ENCODE peak calls at places on chromosomes 2 and 18, in six cellular contexts. One of them, this sample, is unnamed.

GRCh38 chr2:39718483-39718882 is 52.8 kb downstream of the TMEM178A start:
- DNase-seq in skeletal muscle cell: no peak
- DNase-seq in endothelial cell of umbilical vein: no peak
- DNase-seq in foreskin keratinocyte: no peak
- DNase-seq in lung microvascular endothelial cell: no peak
- DNase-seq in progenitor cell of endocrine pancreas: no peak
- DNase-seq in this sample: no peak

GRCh38 chr2:176178807-176179271 is 9.6 kb upstream of the HOXD1 start:
- DNase-seq in foreskin keratinocyte: peak
- DNase-seq in progenitor cell of endocrine pancreas: no peak
- DNase-seq in lung microvascular endothelial cell: peak
- DNase-seq in skeletal muscle cell: no peak
- DNase-seq in endothelial cell of umbilical vein: peak
- DNase-seq in this sample: peak

GRCh38 chr2:188292446-188293239 is 969 bp downstream of the GULP1 start:
- DNase-seq in skeletal muscle cell: peak
- DNase-seq in foreskin keratinocyte: peak
- DNase-seq in lung microvascular endothelial cell: peak
- DNase-seq in progenitor cell of endocrine pancreas: peak
- DNase-seq in endothelial cell of umbilical vein: peak
- DNase-seq in this sample: peak

GRCh38 chr2:24046930-24047702 is at the start of gene WDCP:
- DNase-seq in lung microvascular endothelial cell: peak
- DNase-seq in skeletal muscle cell: peak
- DNase-seq in progenitor cell of endocrine pancreas: peak
- DNase-seq in endothelial cell of umbilical vein: peak
- DNase-seq in foreskin keratinocyte: peak
- DNase-seq in this sample: peak

GRCh38 chr2:60839126-60839813 is 42.1 kb upstream of the REL start:
- DNase-seq in foreskin keratinocyte: no peak
- DNase-seq in progenitor cell of endocrine pancreas: no peak
- DNase-seq in lung microvascular endothelial cell: no peak
- DNase-seq in endothelial cell of umbilical vein: no peak
- DNase-seq in skeletal muscle cell: no peak
- DNase-seq in this sample: no peak

GRCh38 chr2:70086278-70086837 is 919 bp upstream of the PCBP1 start:
- DNase-seq in foreskin keratinocyte: peak
- DNase-seq in skeletal muscle cell: peak
- DNase-seq in progenitor cell of endocrine pancreas: no peak
- DNase-seq in endothelial cell of umbilical vein: peak
- DNase-seq in lung microvascular endothelial cell: peak
- DNase-seq in this sample: peak

GRCh38 chr2:172969171-172969570 is 106.5 kb upstream of the MAP3K20 start:
- DNase-seq in foreskin keratinocyte: no peak
- DNase-seq in progenitor cell of endocrine pancreas: no peak
- DNase-seq in endothelial cell of umbilical vein: no peak
- DNase-seq in lung microvascular endothelial cell: no peak
- DNase-seq in skeletal muscle cell: peak
- DNase-seq in this sample: no peak

GRCh38 chr18:11651899-11652298 is 37.2 kb upstream of the GNAL start:
- DNase-seq in endothelial cell of umbilical vein: no peak
- DNase-seq in progenitor cell of endocrine pancreas: no peak
- DNase-seq in skeletal muscle cell: no peak
- DNase-seq in lung microvascular endothelial cell: no peak
- DNase-seq in foreskin keratinocyte: no peak
- DNase-seq in this sample: no peak